ENCODE peak calls at places on chromosome 5, in eight cellular contexts. Z is K562, S is body of pancreas, Q is IMR-90, R is HCT116, T is gastrocnemius medialis, C is tibial nerve, L is A549. K is an unnamed sample.

GRCh38 chr5:71782393-71782770 is 63.3 kb downstream of the CARTPT start:
- DNase-seq in Z (no peak), S (no peak), Q (no peak), R (no peak), T (no peak), C (no peak), L (no peak), K (no peak)

GRCh38 chr5:528625-529511 is 4.6 kb upstream of the SLC9A3 start:
- DNase-seq in Z (no peak), S (no peak), Q (no peak), R (no peak), T (no peak), C (no peak), L (no peak), K (no peak)

GRCh38 chr5:10691826-10692785 is 68.9 kb downstream of the DAP start:
- DNase-seq in Z (no peak), S (no peak), Q (peak; percentile 66), R (no peak), T (no peak), C (no peak), L (no peak), K (no peak)

GRCh38 chr5:141477169-141477568 is 1.4 kb downstream of the PCDHGC3 start:
- DNase-seq in Z (no peak), S (no peak), Q (no peak), R (no peak), T (no peak), C (no peak), L (no peak), K (no peak)

GRCh38 chr5:123700624-123701023 is 188.6 kb downstream of the CSNK1G3 start:
- DNase-seq in Z (no peak), S (no peak), Q (peak; percentile 96), R (peak; percentile 32), T (no peak), C (no peak), L (peak; percentile 80), K (no peak)

GRCh38 chr5:172179032-172179989 is 8.7 kb downstream of the STK10 start:
- DNase-seq in Z (no peak), S (no peak), Q (peak; percentile 40), R (no peak), T (no peak), C (no peak), L (no peak), K (peak; percentile 59)

GRCh38 chr5:116738270-116738947 is 163.8 kb upstream of the SEMA6A start:
- DNase-seq in Z (no peak), S (no peak), Q (no peak), R (no peak), T (no peak), C (no peak), L (no peak), K (no peak)

GRCh38 chr5:1733369-1733768 is 66.3 kb downstream of the MRPL36 start:
- DNase-seq in Z (no peak), S (peak; percentile 7), Q (no peak), R (no peak), T (peak; percentile 4), C (no peak), L (no peak), K (no peak)

GRCh38 chr5:85049020-85049419 is 664.3 kb upstream of the EDIL3 start:
- DNase-seq in Z (no peak), S (no peak), Q (peak; percentile 70), R (peak; percentile 8), T (no peak), C (no peak), L (peak; percentile 12), K (no peak)

GRCh38 chr5:27742805-27743204 is 704.4 kb upstream of the CDH9 start:
- DNase-seq in Z (no peak), S (no peak), Q (no peak), R (no peak), T (no peak), C (no peak), L (no peak), K (no peak)

GRCh38 chr5:61744690-61745619 is 412.9 kb downstream of the ZSWIM6 start:
- DNase-seq in Z (peak; percentile 19), S (no peak), Q (no peak), R (peak; percentile 2), T (no peak), C (no peak), L (peak; percentile 11), K (no peak)

GRCh38 chr5:63128018-63128417 is 549.4 kb downstream of the LRRC70 start:
- DNase-seq in Z (no peak), S (no peak), Q (no peak), R (no peak), T (no peak), C (no peak), L (no peak), K (no peak)

GRCh38 chr5:43401827-43402226 is 10.4 kb downstream of the CCL28 start:
- DNase-seq in Z (peak; percentile 61), S (no peak), Q (peak; percentile 13), R (peak; percentile 19), T (no peak), C (no peak), L (peak; percentile 62), K (no peak)

GRCh38 chr5:172180936-172181335 is 7.1 kb downstream of the STK10 start:
- DNase-seq in Z (no peak), S (no peak), Q (no peak), R (no peak), T (no peak), C (no peak), L (no peak), K (no peak)

GRCh38 chr5:181207214-181207959 is 2.4 kb upstream of the TRIM7 start:
- DNase-seq in Z (peak; percentile 94), S (peak; percentile 87), Q (peak; percentile 93), R (peak; percentile 86), T (peak; percentile 65), C (peak; percentile 87), L (peak; percentile 96), K (peak; percentile 71)

GRCh38 chr5:146193291-146193690 is 10.1 kb upstream of the RBM27 start:
- DNase-seq in Z (no peak), S (no peak), Q (peak; percentile 49), R (no peak), T (no peak), C (no peak), L (no peak), K (no peak)

GRCh38 chr5:61371474-61371873 is 39.4 kb downstream of the ZSWIM6 start:
- DNase-seq in Z (no peak), S (no peak), Q (no peak), R (no peak), T (no peak), C (no peak), L (no peak), K (no peak)

GRCh38 chr5:1536298-1537165 is 12.8 kb upstream of the LPCAT1 start:
- DNase-seq in Z (no peak), S (no peak), Q (peak; percentile 20), R (no peak), T (no peak), C (peak; percentile 22), L (no peak), K (peak; percentile 33)

GRCh38 chr5:152701305-152701704 is 296.2 kb upstream of the NMUR2 start:
- DNase-seq in Z (no peak), S (no peak), Q (no peak), R (no peak), T (no peak), C (no peak), L (no peak), K (no peak)

GRCh38 chr5:31569065-31569464 is 37.0 kb downstream of the C5orf22 start:
- DNase-seq in Z (no peak), S (no peak), Q (no peak), R (no peak), T (no peak), C (no peak), L (no peak), K (no peak)

GRCh38 chr5:31573494-31573893 is 41.4 kb downstream of the C5orf22 start:
- DNase-seq in Z (no peak), S (no peak), Q (no peak), R (no peak), T (no peak), C (no peak), L (no peak), K (no peak)

GRCh38 chr5:31579558-31579957 is 47.5 kb downstream of the C5orf22 start:
- DNase-seq in Z (no peak), S (no peak), Q (no peak), R (no peak), T (no peak), C (no peak), L (no peak), K (no peak)

GRCh38 chr5:31574777-31575176 is 42.7 kb downstream of the C5orf22 start:
- DNase-seq in Z (no peak), S (no peak), Q (no peak), R (no peak), T (no peak), C (no peak), L (no peak), K (no peak)
- H3K4me3 ChIP-seq in Z (no peak overlapping the region), S (no peak overlapping the region), Q (no peak overlapping the region), R (no peak overlapping the region), T (no peak overlapping the region), C (no peak overlapping the region), L (no peak overlapping the region), K (no peak overlapping the region)

DNA sequence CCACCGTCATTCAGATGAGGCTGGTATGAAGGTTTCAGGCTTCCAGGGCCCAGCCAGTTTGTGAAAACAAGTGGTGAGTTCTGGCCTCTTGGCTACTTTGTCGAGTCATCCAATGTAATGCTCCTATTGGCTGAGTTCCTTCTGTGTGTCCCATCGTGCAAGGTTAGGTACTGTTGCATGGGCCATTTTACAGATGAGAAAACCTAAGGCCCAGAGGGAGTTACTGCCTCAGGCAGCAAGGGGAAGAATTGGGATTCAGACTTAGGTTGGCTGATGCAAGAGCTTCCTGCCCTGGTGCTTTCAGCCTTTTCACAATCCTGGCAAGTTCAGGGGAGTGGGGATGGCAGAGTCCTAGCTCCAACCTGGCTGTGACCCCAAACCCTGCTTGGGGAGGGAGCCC is 17.4 kb upstream of the PITX1 start:
- DNase-seq in Z (peak; percentile 37), S (no peak), Q (no peak), R (no peak), T (no peak), C (no peak), L (no peak), K (no peak)
- H3K4me1 ChIP-seq in Z (peaks cover 37% of the 10 kb centered on the region), S (no peaks in the 10 kb centered on the region), Q (peaks cover 12% of the 10 kb centered on the region), R (no peaks in the 10 kb centered on the region), T (peaks cover 26% of the 10 kb centered on the region), C (no peaks in the 10 kb centered on the region), L (no peaks in the 10 kb centered on the region), K (peaks cover 12% of the 10 kb centered on the region)

DNA sequence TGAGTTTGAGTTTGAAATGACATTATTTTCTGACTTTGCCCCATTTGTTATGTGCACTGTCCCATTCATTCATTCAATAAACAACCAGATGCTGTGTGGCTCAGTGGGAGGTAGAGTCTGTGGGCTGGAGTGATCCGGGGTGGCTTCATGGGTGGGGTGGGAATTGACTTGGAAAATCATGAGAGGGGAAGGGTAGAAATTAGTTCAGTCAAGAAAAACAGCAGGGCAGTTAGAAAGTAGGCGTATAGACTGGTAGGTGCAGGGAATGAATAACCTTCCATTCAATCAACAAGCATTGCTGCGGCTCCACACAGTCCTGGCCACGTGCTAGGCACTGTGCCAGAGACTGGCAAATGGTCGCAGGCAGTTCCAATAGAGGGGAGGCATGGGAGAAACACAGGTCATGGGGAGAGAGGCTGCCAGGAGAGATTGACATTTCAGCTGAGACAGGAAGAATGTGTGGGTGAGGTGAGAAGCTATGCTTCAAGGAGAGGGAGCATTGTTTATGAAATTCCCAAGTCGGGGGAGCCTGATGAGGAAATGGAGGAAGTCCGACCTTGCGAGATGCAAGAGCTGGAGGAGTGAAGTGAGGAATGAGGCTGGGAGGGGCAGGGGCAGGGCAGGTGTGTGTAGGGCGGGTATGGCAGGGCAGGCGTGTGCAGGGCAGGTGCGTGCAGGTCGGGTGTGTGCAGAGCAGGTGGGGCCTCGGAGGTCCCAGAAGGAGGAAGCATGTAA is 54.5 kb upstream of the PPARGC1B start:
- DNase-seq in Z (no peak), S (no peak), Q (no peak), R (no peak), T (no peak), C (no peak), L (no peak), K (peak; percentile 52)
- TF ChIP-seq POLR2A in Z (no peak), S (no peak), Q (no peak), R (no peak), T (no peak), C (no peak), L (no peak), K (no peak)

GRCh38 chr5:38831117-38831516 is 14.7 kb upstream of the OSMR start:
- DNase-seq in Z (no peak), S (no peak), Q (no peak), R (no peak), T (no peak), C (no peak), L (no peak), K (no peak)
- H3K4me3 ChIP-seq in Z (no peak overlapping the region), S (no peak overlapping the region), Q (no peak overlapping the region), R (no peak overlapping the region), T (no peak overlapping the region), C (no peak overlapping the region), L (no peak overlapping the region), K (no peak overlapping the region)